ENCODE peak calls at places on chromosome 7, in eight cellular contexts. L, F, Y, O, N, X, J and C are unnamed samples.

GRCh38 chr7:126979722-126980121 is 273.0 kb downstream of the GRM8 start:
- DNase-seq in L (no peak), F (no peak), Y (no peak), O (no peak), N (no peak), X (no peak), J (no peak), C (no peak)

GRCh38 chr7:149300751-149301150 is 38.8 kb downstream of the ZNF783 start:
- DNase-seq in L (no peak), F (no peak), Y (peak), O (no peak), N (no peak), X (no peak), J (no peak), C (no peak)

GRCh38 chr7:57437581-57437980 is 12.4 kb upstream of the ZNF716 start:
- DNase-seq in L (no peak), F (no peak), Y (no peak), O (no peak), N (no peak), X (no peak), J (no peak), C (no peak)

GRCh38 chr7:29877196-29877595 is 70.9 kb downstream of the WIPF3 start:
- DNase-seq in L (no peak), F (no peak), Y (no peak), O (no peak), N (no peak), X (no peak), J (no peak), C (no peak)

GRCh38 chr7:8260871-8261707 is 878 bp downstream of the ICA1 start:
- DNase-seq in L (peak), F (no peak), Y (peak), O (peak), N (no peak), X (peak), J (peak), C (no peak)

GRCh38 chr7:142873281-142873784 is 12.2 kb downstream of the TRPV6 start:
- DNase-seq in L (no peak), F (peak), Y (no peak), O (no peak), N (no peak), X (no peak), J (no peak), C (no peak)

GRCh38 chr7:157139142-157140117 is 704 bp downstream of the UBE3C start:
- DNase-seq in L (no peak), F (peak), Y (peak), O (peak), N (peak), X (no peak), J (peak), C (peak)

GRCh38 chr7:68547181-68547580 is 1051.1 kb upstream of the AUTS2 start:
- DNase-seq in L (no peak), F (no peak), Y (no peak), O (no peak), N (no peak), X (peak), J (no peak), C (no peak)